ENCODE peak calls at places on chromosomes 13 and 19, in nine cellular contexts. F is left lung, G is neural progenitor cell, D is dorsolateral prefrontal cortex, Y is BJ, P is GM23338, R is PC-3, I is AG04450, L is lower leg skin. H is an unnamed sample.

GRCh38 chr13:89518289-89519077 is 1829.0 kb upstream of the MIR17HG start:
- DNase-seq in R (peak), F (no peak), G (no peak), D (no peak), I (no peak), Y (no peak), L (no peak), P (peak), H (no peak)

GRCh38 chr19:46981296-46981695 is 38.3 kb upstream of the NPAS1 start:
- DNase-seq in P (no peak), F (no peak), I (no peak), L (no peak), Y (no peak), G (no peak), D (no peak), R (no peak), H (no peak)

GRCh38 chr13:23467048-23467931 is 33.8 kb upstream of the SACS start:
- DNase-seq in G (peak), R (no peak), P (no peak), L (no peak), D (no peak), Y (peak), I (no peak), F (no peak), H (no peak)

GRCh38 chr13:99231726-99232125 is 26.5 kb downstream of the GPR18 start:
- DNase-seq in I (no peak), D (no peak), F (no peak), G (no peak), P (no peak), R (no peak), L (no peak), Y (no peak), H (no peak)

GRCh38 chr13:30529085-30529815 is 63.5 kb upstream of the HMGB1 start:
- DNase-seq in I (no peak), Y (no peak), G (no peak), F (no peak), P (no peak), R (no peak), L (no peak), D (no peak), H (no peak)

GRCh38 chr19:37778613-37779138 is 710 bp downstream of the ZNF573 start:
- DNase-seq in P (peak), G (peak), Y (no peak), R (no peak), L (no peak), F (no peak), D (no peak), I (no peak), H (no peak)

GRCh38 chr19:42303101-42303464 is 659 bp upstream of the PAFAH1B3 start:
- DNase-seq in Y (no peak), F (no peak), L (no peak), I (no peak), G (no peak), R (no peak), D (no peak), P (no peak), H (no peak)

GRCh38 chr13:44305845-44306244 is 67.8 kb upstream of the SERP2 start:
- DNase-seq in L (no peak), P (peak), R (peak), F (no peak), D (no peak), I (no peak), G (peak), Y (no peak), H (no peak)

GRCh38 chr19:45113628-45114027 is 20.6 kb downstream of the PPP1R37 start:
- DNase-seq in R (peak), F (no peak), D (no peak), Y (no peak), I (no peak), G (no peak), P (peak), L (no peak), H (no peak)

GRCh38 chr13:27024781-27025492 is 146.7 kb downstream of the USP12 start:
- DNase-seq in D (no peak), L (no peak), P (no peak), F (no peak), I (no peak), R (no peak), Y (no peak), G (no peak), H (no peak)

GRCh38 chr13:49791214-49791752 is 1.2 kb downstream of the KPNA3 start:
- DNase-seq in G (peak), P (peak), R (peak), Y (no peak), F (no peak), I (no peak), D (no peak), L (no peak), H (no peak)

GRCh38 chr13:78599911-78600310 is 3.4 kb downstream of the POU4F1 start:
- DNase-seq in D (no peak), R (no peak), L (no peak), I (no peak), F (no peak), Y (no peak), P (no peak), G (no peak), H (no peak)

GRCh38 chr13:38641164-38641948 is 45.5 kb upstream of the FREM2 start:
- DNase-seq in P (peak), R (peak), D (no peak), I (no peak), F (no peak), L (no peak), Y (no peak), G (no peak), H (no peak)

GRCh38 chr19:35342430-35342829 is 5.3 kb upstream of the FFAR1 start:
- DNase-seq in R (no peak), L (no peak), F (peak), D (no peak), P (peak), I (no peak), G (no peak), Y (no peak), H (no peak)

GRCh38 chr19:54191671-54192453 is 754 bp downstream of the TSEN34 start:
- DNase-seq in F (peak), R (no peak), D (no peak), P (no peak), G (no peak), I (no peak), L (no peak), Y (no peak), H (no peak)

GRCh38 chr19:38049105-38049649 is 142.2 kb downstream of the SIPA1L3 start:
- DNase-seq in G (no peak), F (peak), I (no peak), Y (peak), L (no peak), D (no peak), P (no peak), R (no peak), H (no peak)

GRCh38 chr13:37602743-37603381 is 4.3 kb upstream of the POSTN start:
- DNase-seq in F (no peak), P (no peak), L (no peak), I (no peak), G (no peak), D (no peak), Y (no peak), R (peak), H (no peak)

GRCh38 chr13:44437356-44438233 is 64.0 kb downstream of the SERP2 start:
- DNase-seq in Y (no peak), D (no peak), L (no peak), G (peak), R (peak), P (peak), I (no peak), F (no peak), H (no peak)

GRCh38 chr13:90171649-90172048 is 1175.8 kb upstream of the MIR17HG start:
- DNase-seq in I (no peak), F (no peak), R (no peak), G (no peak), Y (peak), L (no peak), D (no peak), P (no peak), H (no peak)

GRCh38 chr19:610801-611505 is 21.3 kb downstream of the HCN2 start:
- DNase-seq in F (no peak), Y (no peak), D (no peak), L (no peak), P (no peak), R (no peak), I (peak), G (no peak), H (no peak)

GRCh38 chr19:867301-867793 is 7.9 kb downstream of the CFD start:
- DNase-seq in Y (no peak), R (no peak), G (peak), P (no peak), I (no peak), L (no peak), D (no peak), F (no peak), H (no peak)

GRCh38 chr19:35069706-35070105 is 28.2 kb downstream of the HPN start:
- DNase-seq in I (no peak), Y (no peak), R (no peak), G (no peak), D (no peak), F (no peak), L (no peak), P (no peak), H (no peak)

GRCh38 chr19:6654347-6655310 is 15.3 kb downstream of the TNFSF14 start:
- DNase-seq in P (no peak), R (no peak), G (no peak), F (no peak), D (no peak), L (no peak), Y (no peak), I (no peak), H (no peak)

GRCh38 chr13:28429685-28430290 is 65.1 kb downstream of the FLT1 start:
- DNase-seq in G (no peak), F (no peak), D (no peak), L (no peak), P (peak), I (no peak), R (no peak), Y (no peak), H (no peak)

GRCh38 chr13:32309812-32310706 is 5.1 kb downstream of the ZAR1L start:
- DNase-seq in L (no peak), I (peak), F (no peak), G (peak), P (peak), Y (no peak), D (no peak), R (peak), H (no peak)

GRCh38 chr13:112245179-112245724 is 130.9 kb upstream of the SPACA7 start:
- DNase-seq in I (no peak), R (no peak), F (no peak), D (no peak), G (no peak), P (no peak), L (no peak), Y (no peak), H (no peak)

GRCh38 chr19:30360378-30361106 is 11.6 kb upstream of the ZNF536 start:
- DNase-seq in F (no peak), P (peak), D (no peak), R (no peak), L (no peak), G (peak), I (no peak), Y (no peak), H (no peak)

GRCh38 chr19:30363073-30363472 is 9.1 kb upstream of the ZNF536 start:
- DNase-seq in F (no peak), I (no peak), L (no peak), Y (no peak), R (no peak), P (no peak), D (no peak), G (no peak), H (no peak)

GRCh38 chr19:30361107-30361447 is 11.1 kb upstream of the ZNF536 start:
- DNase-seq in I (no peak), D (no peak), R (no peak), L (no peak), Y (no peak), F (no peak), P (no peak), G (no peak), H (no peak)

GRCh38 chr19:30362156-30362754 is 9.9 kb upstream of the ZNF536 start:
- DNase-seq in P (no peak), I (no peak), G (no peak), R (no peak), D (no peak), Y (no peak), L (no peak), F (no peak), H (no peak)

GRCh38 chr19:30361721-30362120 is 10.5 kb upstream of the ZNF536 start:
- DNase-seq in D (no peak), P (no peak), I (no peak), L (no peak), Y (no peak), F (no peak), R (no peak), G (no peak), H (no peak)
- TF ChIP-seq CTCF in D (no peak), P (no peak), I (no peak), L (no peak), Y (no peak), F (no peak), R (no peak), G (no peak), H (no peak)

GRCh38 chr19:52554216-52554971 is 15.7 kb upstream of the ZNF701 start:
- DNase-seq in Y (no peak), P (no peak), D (no peak), I (no peak), R (no peak), L (no peak), G (no peak), F (no peak), H (no peak)
- H3K4me3 ChIP-seq in Y (no peak), P (no peak), D (no peak), I (no peak), R (no peak), L (no peak), G (no peak), F (no peak), H (no peak)

GRCh38 chr19:17333611-17334413 is 843 bp downstream of the ANO8 start:
- DNase-seq in F (no peak), G (peak), L (no peak), P (peak), Y (no peak), I (peak), D (no peak), R (peak), H (peak)
- TF ChIP-seq CTCF in F (no peak), G (no peak), L (no peak), P (peak), Y (no peak), I (no peak), D (no peak), R (no peak), H (no peak)

GRCh38 chr13:105278797-105279425 is 1256.6 kb downstream of the EFNB2 start:
- DNase-seq in I (no peak), G (peak), R (peak), L (no peak), D (no peak), F (no peak), Y (no peak), P (peak), H (no peak)
- H3K4me3 ChIP-seq in I (no peak), G (no peak), R (no peak), L (no peak), D (no peak), F (no peak), Y (no peak), P (peak), H (no peak)

DNA sequence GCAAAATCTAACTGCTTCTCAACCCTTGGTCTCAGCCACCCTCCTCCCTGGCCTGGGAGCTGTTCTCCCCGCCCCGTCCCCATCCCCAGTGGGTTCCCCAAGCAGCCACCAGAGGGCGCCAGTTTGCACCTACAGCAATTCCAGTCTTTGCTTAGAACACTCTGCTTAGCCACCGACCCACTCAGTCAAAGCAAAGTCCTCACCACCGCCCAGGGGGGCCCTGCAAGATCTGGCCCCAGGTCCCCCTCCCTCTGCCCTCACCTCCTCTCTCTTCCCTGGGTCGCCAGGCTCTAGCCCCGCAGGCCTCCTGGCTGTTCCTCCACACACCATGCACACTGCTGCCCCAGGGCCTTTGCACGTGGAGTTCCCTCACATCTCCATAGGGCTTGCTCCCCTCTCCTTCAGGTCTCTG is 12.4 kb downstream of the TMEM143 start:
- DNase-seq in F (peak), Y (no peak), P (peak), I (no peak), L (peak), R (peak), D (no peak), G (peak), H (no peak)
- TF ChIP-seq CTCF in F (peak), Y (peak), P (peak), I (peak), L (no peak), R (peak), D (peak), G (peak), H (peak)

DNA sequence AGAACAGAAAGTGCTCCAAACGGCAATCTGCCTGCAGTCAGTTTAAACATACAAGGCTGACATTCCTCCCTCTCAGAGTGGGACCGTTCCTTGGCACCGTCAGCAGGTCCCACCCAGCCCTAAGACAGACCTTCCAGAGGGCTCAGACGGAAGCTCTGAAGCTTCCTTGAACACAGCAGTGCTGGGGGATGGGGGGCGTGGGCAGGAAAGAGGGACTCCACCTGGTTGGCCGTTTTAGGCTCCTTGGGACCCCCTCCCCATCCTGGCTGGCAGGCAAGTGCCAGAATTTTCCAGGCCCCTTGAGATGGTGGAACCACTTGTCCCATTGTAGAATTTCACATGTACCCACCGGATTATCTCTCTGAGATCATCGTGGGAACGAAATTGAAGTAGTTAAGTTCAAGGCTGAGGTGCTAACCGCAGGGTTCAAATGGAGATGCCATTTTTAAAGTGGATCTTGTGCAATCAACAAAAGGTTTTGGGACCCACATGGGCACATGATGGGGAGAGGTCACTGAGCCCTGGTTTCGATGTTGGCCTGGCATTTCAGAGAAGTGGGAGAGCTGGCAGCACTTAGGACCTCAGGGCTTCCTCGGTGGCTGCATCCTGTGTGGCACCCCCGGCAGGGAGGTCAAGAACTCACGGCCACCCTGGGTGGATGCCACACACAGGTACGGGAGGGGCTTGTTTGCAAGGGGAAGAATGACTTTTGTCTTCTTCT is 46.2 kb downstream of the KLF2 start:
- DNase-seq in P (no peak), L (no peak), D (no peak), F (peak), R (no peak), G (no peak), Y (no peak), I (no peak), H (no peak)
- H3K4me3 ChIP-seq in P (no peak), L (no peak), D (no peak), F (no peak), R (no peak), G (no peak), Y (no peak), I (no peak), H (no peak)

GRCh38 chr13:72253754-72254153 is 386.8 kb upstream of the DACH1 start:
- DNase-seq in R (peak), D (no peak), P (no peak), I (no peak), F (no peak), L (no peak), G (no peak), Y (no peak), H (no peak)

GRCh38 chr13:72259528-72259927 is 392.5 kb upstream of the DACH1 start:
- DNase-seq in D (no peak), L (no peak), P (no peak), I (no peak), F (no peak), Y (no peak), G (no peak), R (no peak), H (no peak)

GRCh38 chr13:72261732-72262131 is 394.7 kb upstream of the DACH1 start:
- DNase-seq in G (no peak), Y (no peak), L (no peak), R (no peak), I (no peak), D (no peak), P (no peak), F (no peak), H (no peak)

GRCh38 chr13:72258340-72258981 is 391.5 kb upstream of the DACH1 start:
- DNase-seq in F (no peak), P (peak), L (no peak), Y (no peak), I (no peak), R (no peak), G (no peak), D (no peak), H (no peak)

DNA sequence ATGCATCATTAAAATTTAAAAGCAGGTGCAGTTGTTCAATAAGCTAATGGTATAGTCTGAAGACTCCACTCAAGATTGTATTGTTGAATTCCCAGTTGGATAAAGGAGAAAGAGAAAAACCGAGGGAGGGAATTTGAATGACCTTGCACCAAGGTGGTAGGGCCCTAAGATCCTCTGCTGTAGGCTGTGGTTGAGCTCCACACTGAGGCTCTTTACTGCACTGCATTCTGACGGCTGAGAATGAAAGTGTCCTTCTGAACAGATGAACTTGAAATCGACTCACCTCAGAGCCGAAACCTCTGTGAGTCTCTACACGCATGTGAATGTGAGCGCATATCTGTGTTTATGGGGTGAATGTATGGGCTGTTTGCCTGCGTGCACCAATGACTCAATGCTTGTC is 388.9 kb upstream of the DACH1 start:
- DNase-seq in L (no peak), F (no peak), I (no peak), R (peak), Y (no peak), D (no peak), P (peak), G (peak), H (no peak)
- TF ChIP-seq CTCF in L (no peak), F (no peak), I (no peak), R (peak), Y (peak), D (no peak), P (peak), G (peak), H (peak)